ENCODE peak calls at places on chromosome 10, in eight cellular contexts. I is T-helper 2 cell; O is activated T-helper 1 cell treated with anti-CD3 and anti-CD28 coated beads, Interleukin-2, amount 50 U/mL, for 16 hours; M is anterior cingulate cortex; B is D341Med; Q is brain microvascular endothelial cell; C is GM23248; A is SJSA1. Z is an unnamed sample.

GRCh38 chr10:30811665-30812017 is 182.1 kb upstream of the LYZL2 start:
- DNase-seq in C (no peak), O (no peak), A (no peak), M (no peak), I (no peak), B (no peak), Q (no peak), Z (no peak)

GRCh38 chr10:133198206-133198605 is 31.8 kb upstream of the UTF1 start:
- DNase-seq in C (no peak), M (no peak), B (no peak), A (no peak), I (no peak), O (no peak), Q (no peak), Z (no peak)

GRCh38 chr10:131577786-131578471 is 266.4 kb upstream of the TCERG1L start:
- DNase-seq in M (no peak), A (no peak), O (no peak), Q (no peak), B (no peak), I (no peak), C (no peak), Z (no peak)

GRCh38 chr10:46526682-46527038 is 29.8 kb downstream of the GPRIN2 start:
- DNase-seq in M (no peak), C (peak; percentile 43), B (no peak), I (no peak), O (no peak), A (no peak), Q (no peak), Z (peak; percentile 87)

GRCh38 chr10:124961248-124961570 is 19.3 kb downstream of the ZRANB1 start:
- DNase-seq in A (no peak), O (no peak), M (no peak), C (peak; percentile 42), Q (no peak), B (no peak), I (no peak), Z (no peak)

GRCh38 chr10:29663718-29664117 is 28.9 kb upstream of the SVIL start:
- DNase-seq in I (no peak), B (no peak), C (no peak), Q (no peak), M (no peak), A (no peak), O (no peak), Z (no peak)

GRCh38 chr10:66552331-66552730 is 373.5 kb upstream of the LRRTM3 start:
- DNase-seq in B (no peak), C (no peak), I (no peak), O (no peak), M (no peak), A (no peak), Q (no peak), Z (no peak)

GRCh38 chr10:66837990-66838389 is 87.8 kb upstream of the LRRTM3 start:
- DNase-seq in C (peak; percentile 1), A (no peak), B (no peak), M (no peak), O (no peak), Q (no peak), I (no peak), Z (peak; percentile 89)

GRCh38 chr10:67659497-67659896 is 36.5 kb downstream of the CTNNA3 start:
- DNase-seq in O (no peak), A (no peak), C (no peak), Q (no peak), B (no peak), M (no peak), I (no peak), Z (no peak)

GRCh38 chr10:107686095-107686494 is 521.6 kb upstream of the SORCS1 start:
- DNase-seq in O (no peak), M (peak; percentile 14), A (no peak), Q (no peak), B (no peak), C (no peak), I (no peak), Z (no peak)

GRCh38 chr10:29326299-29326698 is 37.4 kb downstream of the LYZL1 start:
- DNase-seq in C (no peak), A (no peak), B (no peak), I (no peak), M (no peak), Q (no peak), O (no peak), Z (no peak)

GRCh38 chr10:4677296-4678021 is 148.5 kb upstream of the AKR1E2 start:
- DNase-seq in O (no peak), I (no peak), C (peak; percentile 83), B (no peak), M (no peak), A (no peak), Q (peak; percentile 42), Z (peak; percentile 76)

GRCh38 chr10:70678757-70679489 is 6.6 kb downstream of the ADAMTS14 start:
- DNase-seq in C (peak; percentile 54), O (no peak), B (no peak), I (no peak), A (no peak), M (no peak), Q (no peak), Z (no peak)

GRCh38 chr10:101305241-101306230 is 48.4 kb upstream of the BTRC start:
- DNase-seq in A (no peak), I (no peak), B (no peak), Q (no peak), C (no peak), M (no peak), O (no peak), Z (no peak)

GRCh38 chr10:70916241-70916640 is 27.9 kb upstream of the PCBD1 start:
- DNase-seq in A (no peak), C (no peak), I (no peak), O (no peak), B (no peak), M (no peak), Q (no peak), Z (no peak)

GRCh38 chr10:1603181-1603580 is 134.1 kb downstream of the ADARB2 start:
- DNase-seq in A (no peak), B (no peak), C (no peak), Q (no peak), O (no peak), M (no peak), I (no peak), Z (no peak)

GRCh38 chr10:77504870-77505257 is 132.7 kb downstream of the KCNMA1 start:
- DNase-seq in A (no peak), Q (peak; percentile 18), M (no peak), I (no peak), O (no peak), C (peak; percentile 72), B (peak; percentile 51), Z (peak; percentile 88)

GRCh38 chr10:987635-987905 is 664 bp upstream of the GTPBP4 start:
- DNase-seq in Q (peak; percentile 23), C (peak; percentile 79), M (no peak), A (no peak), O (no peak), I (no peak), B (no peak), Z (no peak)

GRCh38 chr10:73932625-73933112 is 21.7 kb downstream of the PLAU start:
- DNase-seq in M (no peak), A (no peak), C (no peak), O (no peak), Q (no peak), B (no peak), I (no peak), Z (no peak)

GRCh38 chr10:79434816-79435215 is 10.6 kb downstream of the ZCCHC24 start:
- DNase-seq in B (no peak), I (no peak), Q (peak; percentile 68), C (peak; percentile 86), M (no peak), O (no peak), A (peak; percentile 44), Z (no peak)

GRCh38 chr10:132570771-132571564 is 33.4 kb downstream of the INPP5A start:
- DNase-seq in A (no peak), C (no peak), M (no peak), Q (no peak), O (no peak), B (no peak), I (no peak), Z (no peak)

GRCh38 chr10:97534746-97535367 is 36.1 kb downstream of the UBTD1 start:
- DNase-seq in Q (no peak), O (peak; percentile 9), M (peak; percentile 73), A (no peak), I (no peak), C (peak; percentile 61), B (peak; percentile 67), Z (no peak)

GRCh38 chr10:118340486-118340885 is 1.6 kb downstream of the FAM204A start:
- DNase-seq in Q (no peak), M (no peak), A (no peak), B (no peak), O (no peak), I (no peak), C (no peak), Z (no peak)

GRCh38 chr10:78124167-78124566 is 90.5 kb downstream of the RPS24 start:
- DNase-seq in A (no peak), I (no peak), O (no peak), M (no peak), C (no peak), Q (no peak), B (no peak), Z (no peak)

GRCh38 chr10:61780732-61781131 is 118.0 kb downstream of the CABCOCO1 start:
- DNase-seq in A (no peak), M (no peak), I (no peak), O (no peak), C (no peak), Q (no peak), B (no peak), Z (no peak)

GRCh38 chr10:61642692-61643091 is 20.0 kb upstream of the CABCOCO1 start:
- DNase-seq in I (no peak), O (no peak), M (no peak), B (no peak), A (no peak), Q (no peak), C (peak; percentile 86), Z (no peak)

GRCh38 chr10:110274072-110274627 is 30.6 kb downstream of the SMNDC1 start:
- DNase-seq in M (no peak), Q (no peak), B (no peak), C (no peak), A (no peak), I (no peak), O (no peak), Z (no peak)

GRCh38 chr10:13717936-13718772 is 131.4 kb downstream of the PRPF18 start:
- DNase-seq in A (peak; percentile 78), I (no peak), C (peak; percentile 94), B (no peak), O (no peak), M (peak; percentile 65), Q (peak; percentile 90), Z (peak; percentile 72)

GRCh38 chr10:62336404-62336803 is 37.8 kb upstream of the ZNF365 start:
- DNase-seq in B (no peak), O (no peak), I (no peak), A (no peak), M (no peak), Q (no peak), C (no peak), Z (no peak)

GRCh38 chr10:119896937-119897336 is 4.4 kb downstream of the SEC23IP start:
- DNase-seq in A (no peak), Q (no peak), O (no peak), I (no peak), C (peak; percentile 53), M (peak; percentile 8), B (no peak), Z (no peak)

GRCh38 chr10:67664936-67665335 is 31.1 kb downstream of the CTNNA3 start:
- DNase-seq in B (no peak), I (no peak), M (no peak), Q (no peak), A (no peak), O (no peak), C (peak; percentile 2), Z (no peak)

GRCh38 chr10:131107970-131108369 is 203.6 kb downstream of the TCERG1L start:
- DNase-seq in O (no peak), B (no peak), I (no peak), A (no peak), M (no peak), C (no peak), Q (no peak), Z (no peak)

GRCh38 chr10:79073784-79074432 is 5.1 kb downstream of the ZMIZ1 start:
- DNase-seq in A (peak; percentile 85), B (no peak), C (no peak), M (no peak), O (no peak), Q (peak; percentile 40), I (no peak), Z (peak; percentile 69)

GRCh38 chr10:26221571-26221970 is 5.0 kb downstream of the GAD2 start:
- DNase-seq in O (no peak), C (no peak), Q (no peak), B (no peak), A (no peak), M (no peak), I (no peak), Z (no peak)